ENCODE peak calls at places on chromosomes 11 and 22, in four cellular contexts. One of them, this sample, is unnamed.

GRCh38 chr22:41762980-41763779 is 37.3 kb upstream of the CCDC134 start:
- DNase-seq in breast epithelium: no peak
- DNase-seq in GM12878: no peak
- DNase-seq in prostate gland: peak; percentile 22
- DNase-seq in this sample: peak; percentile 46

GRCh38 chr11:83280256-83280655 is 5.9 kb downstream of the CCDC90B start:
- DNase-seq in prostate gland: no peak
- DNase-seq in breast epithelium: no peak
- DNase-seq in GM12878: no peak
- DNase-seq in this sample: no peak

GRCh38 chr22:44026066-44026629 is 2.0 kb downstream of the PARVB start:
- DNase-seq in GM12878: no peak
- DNase-seq in breast epithelium: no peak
- DNase-seq in prostate gland: no peak
- DNase-seq in this sample: no peak

GRCh38 chr22:47775686-47776085 is 1013.2 kb downstream of the TBC1D22A start:
- DNase-seq in breast epithelium: no peak
- DNase-seq in GM12878: no peak
- DNase-seq in prostate gland: no peak
- DNase-seq in this sample: no peak

GRCh38 chr11:86737752-86738151 is 62.6 kb upstream of the PRSS23 start:
- DNase-seq in breast epithelium: no peak
- DNase-seq in GM12878: no peak
- DNase-seq in prostate gland: no peak
- DNase-seq in this sample: no peak

GRCh38 chr11:7348432-7349298 is 97.0 kb downstream of the SYT9 start:
- DNase-seq in breast epithelium: no peak
- DNase-seq in prostate gland: peak; percentile 31
- DNase-seq in GM12878: no peak
- DNase-seq in this sample: peak; percentile 71

GRCh38 chr11:35276396-35276795 is 137.4 kb downstream of the CD44 start:
- DNase-seq in GM12878: no peak
- DNase-seq in prostate gland: peak; percentile 52
- DNase-seq in breast epithelium: no peak
- DNase-seq in this sample: no peak

GRCh38 chr11:121936781-121937447 is 179.1 kb downstream of the BLID start:
- DNase-seq in GM12878: no peak
- DNase-seq in prostate gland: no peak
- DNase-seq in breast epithelium: no peak
- DNase-seq in this sample: no peak

GRCh38 chr11:117795726-117796455 is 1.1 kb downstream of the DSCAML1 start:
- DNase-seq in GM12878: no peak
- DNase-seq in breast epithelium: no peak
- DNase-seq in prostate gland: no peak
- DNase-seq in this sample: no peak

DNA sequence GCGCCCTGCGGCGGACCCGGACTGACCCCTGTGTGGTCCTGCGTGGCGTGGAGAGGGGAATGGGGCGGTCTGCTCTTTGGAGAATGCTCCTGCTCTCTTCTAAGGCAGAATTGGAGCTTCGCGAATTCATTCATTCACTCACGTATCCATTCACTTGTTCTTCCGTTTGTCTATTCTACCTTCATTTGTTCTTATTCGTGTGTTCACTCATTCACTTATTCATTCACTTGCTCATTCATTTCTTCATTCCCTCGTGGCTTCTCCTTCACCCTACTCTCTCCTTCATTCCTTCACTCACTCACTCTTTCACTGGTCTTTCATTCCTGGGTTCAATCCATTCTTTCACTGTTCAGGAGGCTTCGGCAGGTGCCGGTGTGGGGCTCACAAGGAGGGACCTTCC is 69.6 kb downstream of the WNT7B start:
- DNase-seq in GM12878: no peak
- DNase-seq in prostate gland: no peak
- DNase-seq in breast epithelium: no peak
- DNase-seq in this sample: no peak
- H3K4me1 ChIP-seq in GM12878: no peaks in the 10 kb centered on the region
- H3K4me1 ChIP-seq in prostate gland: no peaks in the 10 kb centered on the region
- H3K4me1 ChIP-seq in breast epithelium: peaks cover 15% of the 10 kb centered on the region
- H3K4me1 ChIP-seq in this sample: no peaks in the 10 kb centered on the region

DNA sequence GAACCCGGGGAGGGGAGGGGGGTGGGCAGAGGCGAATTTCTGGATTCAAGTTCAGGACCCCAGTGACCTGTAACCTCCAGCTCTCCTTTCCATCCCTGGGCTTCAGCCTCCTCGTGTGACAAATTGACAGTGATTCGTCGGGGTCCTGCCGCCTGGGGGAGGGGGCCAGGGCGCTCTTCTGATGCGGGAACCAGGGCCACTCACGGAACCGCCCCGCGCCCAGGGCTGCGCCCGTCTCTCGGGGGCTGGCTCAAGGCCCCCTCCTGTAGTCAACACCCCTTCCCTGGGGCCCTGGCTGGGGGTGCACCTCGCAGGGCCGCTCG is 92.8 kb upstream of the ANO1 start:
- DNase-seq in GM12878: no peak
- DNase-seq in prostate gland: no peak
- DNase-seq in breast epithelium: no peak
- DNase-seq in this sample: no peak
- H3K4me3 ChIP-seq in GM12878: no peak overlapping the region
- H3K4me3 ChIP-seq in prostate gland: no peak overlapping the region
- H3K4me3 ChIP-seq in breast epithelium: peak overlapping the region; percentile 13
- H3K4me3 ChIP-seq in this sample: no peak overlapping the region

GRCh38 chr22:36323855-36324331 is 63.9 kb downstream of the MYH9 start:
- DNase-seq in breast epithelium: no peak
- DNase-seq in GM12878: no peak
- DNase-seq in prostate gland: no peak
- DNase-seq in this sample: no peak
- H3K4me1 ChIP-seq in breast epithelium: peaks cover 38% of the 10 kb centered on the region
- H3K4me1 ChIP-seq in GM12878: peaks cover 4% of the 10 kb centered on the region
- H3K4me1 ChIP-seq in prostate gland: peaks cover 59% of the 10 kb centered on the region
- H3K4me1 ChIP-seq in this sample: peaks cover 10% of the 10 kb centered on the region

GRCh38 chr11:845872-846271 is 3.2 kb downstream of the TSPAN4 start:
- DNase-seq in breast epithelium: no peak
- DNase-seq in prostate gland: no peak
- DNase-seq in GM12878: no peak
- DNase-seq in this sample: no peak
- H3K4me3 ChIP-seq in breast epithelium: peak overlapping the region; percentile 83
- H3K4me3 ChIP-seq in prostate gland: no peak overlapping the region
- H3K4me3 ChIP-seq in GM12878: no peak overlapping the region
- H3K4me3 ChIP-seq in this sample: no peak overlapping the region

GRCh38 chr11:63765688-63766241 is 2.8 kb downstream of the ZFTA start:
- DNase-seq in breast epithelium: no peak
- DNase-seq in GM12878: no peak
- DNase-seq in prostate gland: no peak
- DNase-seq in this sample: no peak

GRCh38 chr11:63767415-63768231 is 952 bp downstream of the ZFTA start:
- DNase-seq in GM12878: no peak
- DNase-seq in breast epithelium: no peak
- DNase-seq in prostate gland: no peak
- DNase-seq in this sample: peak; percentile 26

GRCh38 chr11:63764712-63765631 is 3.6 kb downstream of the ZFTA start:
- DNase-seq in prostate gland: no peak
- DNase-seq in GM12878: no peak
- DNase-seq in breast epithelium: no peak
- DNase-seq in this sample: no peak

GRCh38 chr11:63768232-63769043 is at the start of gene ZFTA:
- DNase-seq in prostate gland: peak; percentile 39
- DNase-seq in breast epithelium: no peak
- DNase-seq in GM12878: no peak
- DNase-seq in this sample: peak; percentile 59

GRCh38 chr11:63766501-63767270 is 1.9 kb downstream of the ZFTA start:
- DNase-seq in GM12878: no peak
- DNase-seq in prostate gland: no peak
- DNase-seq in breast epithelium: no peak
- DNase-seq in this sample: no peak
- H3K4me1 ChIP-seq in GM12878: peaks cover 8% of the 10 kb centered on the region
- H3K4me1 ChIP-seq in prostate gland: peaks cover 7% of the 10 kb centered on the region
- H3K4me1 ChIP-seq in breast epithelium: peaks cover 16% of the 10 kb centered on the region
- H3K4me1 ChIP-seq in this sample: no peaks in the 10 kb centered on the region

GRCh38 chr22:37218771-37219411 is 6.6 kb upstream of the SSTR3 start:
- DNase-seq in GM12878: peak; percentile 99
- DNase-seq in breast epithelium: no peak
- DNase-seq in prostate gland: no peak
- DNase-seq in this sample: no peak
- H3K4me3 ChIP-seq in GM12878: peak overlapping the region; percentile 80
- H3K4me3 ChIP-seq in breast epithelium: no peak overlapping the region
- H3K4me3 ChIP-seq in prostate gland: no peak overlapping the region
- H3K4me3 ChIP-seq in this sample: no peak overlapping the region

GRCh38 chr11:66323684-66324083 is 6.8 kb upstream of the CD248 start:
- DNase-seq in breast epithelium: no peak
- DNase-seq in prostate gland: no peak
- DNase-seq in GM12878: no peak
- DNase-seq in this sample: no peak

GRCh38 chr11:66326261-66327111 is 9.6 kb upstream of the CD248 start:
- DNase-seq in GM12878: no peak
- DNase-seq in prostate gland: no peak
- DNase-seq in breast epithelium: no peak
- DNase-seq in this sample: no peak

GRCh38 chr11:66324626-66325025 is 7.8 kb upstream of the CD248 start:
- DNase-seq in GM12878: no peak
- DNase-seq in prostate gland: no peak
- DNase-seq in breast epithelium: no peak
- DNase-seq in this sample: no peak

GRCh38 chr11:66327171-66328035 is 8.8 kb downstream of the RIN1 start:
- DNase-seq in GM12878: no peak
- DNase-seq in breast epithelium: no peak
- DNase-seq in prostate gland: no peak
- DNase-seq in this sample: no peak

GRCh38 chr11:66325140-66325754 is 8.4 kb upstream of the CD248 start:
- DNase-seq in breast epithelium: no peak
- DNase-seq in prostate gland: no peak
- DNase-seq in GM12878: no peak
- DNase-seq in this sample: no peak
- H3K4me1 ChIP-seq in breast epithelium: peaks cover 3% of the 10 kb centered on the region
- H3K4me1 ChIP-seq in prostate gland: no peaks in the 10 kb centered on the region
- H3K4me1 ChIP-seq in GM12878: peaks cover 10% of the 10 kb centered on the region
- H3K4me1 ChIP-seq in this sample: peaks cover 22% of the 10 kb centered on the region

GRCh38 chr22:50171319-50171964 is 911 bp downstream of the PANX2 start:
- DNase-seq in GM12878: no peak
- DNase-seq in breast epithelium: no peak
- DNase-seq in prostate gland: no peak
- DNase-seq in this sample: peak; percentile 13

GRCh38 chr22:50169774-50170341 is 673 bp upstream of the PANX2 start:
- DNase-seq in breast epithelium: no peak
- DNase-seq in prostate gland: no peak
- DNase-seq in GM12878: no peak
- DNase-seq in this sample: peak; percentile 26

GRCh38 chr22:50170453-50171318 is at the start of gene PANX2:
- DNase-seq in GM12878: no peak
- DNase-seq in breast epithelium: no peak
- DNase-seq in prostate gland: no peak
- DNase-seq in this sample: peak; percentile 40

GRCh38 chr22:50167689-50168489 is 2.6 kb upstream of the PANX2 start:
- DNase-seq in breast epithelium: no peak
- DNase-seq in GM12878: no peak
- DNase-seq in prostate gland: no peak
- DNase-seq in this sample: peak; percentile 8

GRCh38 chr22:50169181-50169759 is 1.3 kb upstream of the PANX2 start:
- DNase-seq in prostate gland: no peak
- DNase-seq in GM12878: no peak
- DNase-seq in breast epithelium: no peak
- DNase-seq in this sample: peak; percentile 19
- H3K4me3 ChIP-seq in prostate gland: peak overlapping the region; percentile 46
- H3K4me3 ChIP-seq in GM12878: no peak overlapping the region
- H3K4me3 ChIP-seq in breast epithelium: no peak overlapping the region
- H3K4me3 ChIP-seq in this sample: no peak overlapping the region